ENCODE peak calls at places on chromosomes 5 and 9, in nine cellular contexts. One of them, this sample, is unnamed.

GRCh38 chr9:101485873-101486692 is 47.6 kb upstream of the RNF20 start:
- DNase-seq in dorsolateral prefrontal cortex: peak; percentile 50
- DNase-seq in ovary: peak; percentile 67
- DNase-seq in heart right ventricle: peak; percentile 42
- DNase-seq in psoas muscle: peak; percentile 21
- DNase-seq in fibroblast of villous mesenchyme: peak; percentile 4
- DNase-seq in astrocyte of the spinal cord: peak; percentile 36
- DNase-seq in fibroblast of the aortic adventitia: peak; percentile 21
- DNase-seq in CD8-positive, alpha-beta T cell: no peak
- DNase-seq in this sample: no peak

GRCh38 chr5:159826351-159827222 is 89.7 kb upstream of the ADRA1B start:
- DNase-seq in psoas muscle: peak; percentile 76
- DNase-seq in dorsolateral prefrontal cortex: no peak
- DNase-seq in CD8-positive, alpha-beta T cell: no peak
- DNase-seq in ovary: no peak
- DNase-seq in fibroblast of the aortic adventitia: peak; percentile 76
- DNase-seq in fibroblast of villous mesenchyme: peak; percentile 35
- DNase-seq in astrocyte of the spinal cord: peak; percentile 92
- DNase-seq in heart right ventricle: no peak
- DNase-seq in this sample: peak; percentile 62

GRCh38 chr5:1182633-1183423 is 18.6 kb upstream of the SLC6A19 start:
- DNase-seq in psoas muscle: peak; percentile 4
- DNase-seq in heart right ventricle: no peak
- DNase-seq in CD8-positive, alpha-beta T cell: no peak
- DNase-seq in fibroblast of villous mesenchyme: no peak
- DNase-seq in astrocyte of the spinal cord: no peak
- DNase-seq in ovary: no peak
- DNase-seq in dorsolateral prefrontal cortex: peak; percentile 74
- DNase-seq in fibroblast of the aortic adventitia: no peak
- DNase-seq in this sample: no peak

GRCh38 chr5:140544986-140545385 is 2.5 kb upstream of the EIF4EBP3 start:
- DNase-seq in psoas muscle: no peak
- DNase-seq in astrocyte of the spinal cord: no peak
- DNase-seq in dorsolateral prefrontal cortex: no peak
- DNase-seq in fibroblast of villous mesenchyme: no peak
- DNase-seq in fibroblast of the aortic adventitia: no peak
- DNase-seq in CD8-positive, alpha-beta T cell: no peak
- DNase-seq in heart right ventricle: no peak
- DNase-seq in ovary: no peak
- DNase-seq in this sample: no peak

GRCh38 chr5:140311011-140311467 is 8.1 kb upstream of the PFDN1 start:
- DNase-seq in ovary: no peak
- DNase-seq in CD8-positive, alpha-beta T cell: no peak
- DNase-seq in astrocyte of the spinal cord: peak; percentile 92
- DNase-seq in fibroblast of villous mesenchyme: peak; percentile 95
- DNase-seq in dorsolateral prefrontal cortex: no peak
- DNase-seq in heart right ventricle: no peak
- DNase-seq in fibroblast of the aortic adventitia: peak; percentile 95
- DNase-seq in psoas muscle: no peak
- DNase-seq in this sample: peak; percentile 76

GRCh38 chr5:32454821-32455220 is 10.3 kb upstream of the ZFR start:
- DNase-seq in astrocyte of the spinal cord: no peak
- DNase-seq in heart right ventricle: no peak
- DNase-seq in fibroblast of the aortic adventitia: no peak
- DNase-seq in psoas muscle: no peak
- DNase-seq in CD8-positive, alpha-beta T cell: no peak
- DNase-seq in ovary: no peak
- DNase-seq in dorsolateral prefrontal cortex: no peak
- DNase-seq in fibroblast of villous mesenchyme: no peak
- DNase-seq in this sample: no peak

GRCh38 chr5:172429201-172429940 is 25.0 kb downstream of the SH3PXD2B start:
- DNase-seq in astrocyte of the spinal cord: peak; percentile 54
- DNase-seq in dorsolateral prefrontal cortex: no peak
- DNase-seq in ovary: peak; percentile 62
- DNase-seq in fibroblast of the aortic adventitia: peak; percentile 95
- DNase-seq in psoas muscle: peak; percentile 48
- DNase-seq in heart right ventricle: no peak
- DNase-seq in CD8-positive, alpha-beta T cell: no peak
- DNase-seq in fibroblast of villous mesenchyme: peak; percentile 99
- DNase-seq in this sample: no peak

GRCh38 chr5:103829585-103829984 is 267.0 kb upstream of the NUDT12 start:
- DNase-seq in dorsolateral prefrontal cortex: no peak
- DNase-seq in astrocyte of the spinal cord: no peak
- DNase-seq in ovary: no peak
- DNase-seq in heart right ventricle: no peak
- DNase-seq in fibroblast of the aortic adventitia: no peak
- DNase-seq in fibroblast of villous mesenchyme: no peak
- DNase-seq in psoas muscle: no peak
- DNase-seq in CD8-positive, alpha-beta T cell: no peak
- DNase-seq in this sample: no peak

GRCh38 chr9:114149181-114149580 is 6.2 kb upstream of the COL27A1 start:
- DNase-seq in fibroblast of villous mesenchyme: no peak
- DNase-seq in psoas muscle: no peak
- DNase-seq in fibroblast of the aortic adventitia: no peak
- DNase-seq in heart right ventricle: no peak
- DNase-seq in ovary: no peak
- DNase-seq in astrocyte of the spinal cord: no peak
- DNase-seq in CD8-positive, alpha-beta T cell: no peak
- DNase-seq in dorsolateral prefrontal cortex: no peak
- DNase-seq in this sample: no peak

GRCh38 chr5:36688722-36689121 is 82.3 kb downstream of the SLC1A3 start:
- DNase-seq in heart right ventricle: no peak
- DNase-seq in fibroblast of the aortic adventitia: no peak
- DNase-seq in CD8-positive, alpha-beta T cell: no peak
- DNase-seq in fibroblast of villous mesenchyme: peak; percentile 14
- DNase-seq in psoas muscle: no peak
- DNase-seq in ovary: no peak
- DNase-seq in dorsolateral prefrontal cortex: no peak
- DNase-seq in astrocyte of the spinal cord: no peak
- DNase-seq in this sample: no peak

GRCh38 chr5:133938039-133938821 is 30.2 kb downstream of the C5orf15 start:
- DNase-seq in ovary: no peak
- DNase-seq in astrocyte of the spinal cord: no peak
- DNase-seq in CD8-positive, alpha-beta T cell: no peak
- DNase-seq in fibroblast of villous mesenchyme: peak; percentile 13
- DNase-seq in fibroblast of the aortic adventitia: peak; percentile 21
- DNase-seq in psoas muscle: no peak
- DNase-seq in heart right ventricle: no peak
- DNase-seq in dorsolateral prefrontal cortex: no peak
- DNase-seq in this sample: no peak

GRCh38 chr9:2859776-2860379 is 16.0 kb upstream of the PUM3 start:
- DNase-seq in psoas muscle: peak; percentile 49
- DNase-seq in CD8-positive, alpha-beta T cell: no peak
- DNase-seq in fibroblast of the aortic adventitia: peak; percentile 72
- DNase-seq in astrocyte of the spinal cord: peak; percentile 50
- DNase-seq in heart right ventricle: peak; percentile 39
- DNase-seq in dorsolateral prefrontal cortex: peak; percentile 69
- DNase-seq in fibroblast of villous mesenchyme: peak; percentile 57
- DNase-seq in ovary: peak; percentile 52
- DNase-seq in this sample: no peak

GRCh38 chr5:155539958-155540595 is 526.5 kb downstream of the KIF4B start:
- DNase-seq in fibroblast of the aortic adventitia: no peak
- DNase-seq in astrocyte of the spinal cord: no peak
- DNase-seq in fibroblast of villous mesenchyme: no peak
- DNase-seq in psoas muscle: no peak
- DNase-seq in dorsolateral prefrontal cortex: no peak
- DNase-seq in heart right ventricle: no peak
- DNase-seq in ovary: no peak
- DNase-seq in CD8-positive, alpha-beta T cell: no peak
- DNase-seq in this sample: no peak

GRCh38 chr5:79901631-79902030 is 89.4 kb downstream of the MTX3 start:
- DNase-seq in dorsolateral prefrontal cortex: no peak
- DNase-seq in fibroblast of the aortic adventitia: no peak
- DNase-seq in CD8-positive, alpha-beta T cell: no peak
- DNase-seq in ovary: no peak
- DNase-seq in psoas muscle: no peak
- DNase-seq in fibroblast of villous mesenchyme: no peak
- DNase-seq in heart right ventricle: no peak
- DNase-seq in astrocyte of the spinal cord: no peak
- DNase-seq in this sample: no peak

DNA sequence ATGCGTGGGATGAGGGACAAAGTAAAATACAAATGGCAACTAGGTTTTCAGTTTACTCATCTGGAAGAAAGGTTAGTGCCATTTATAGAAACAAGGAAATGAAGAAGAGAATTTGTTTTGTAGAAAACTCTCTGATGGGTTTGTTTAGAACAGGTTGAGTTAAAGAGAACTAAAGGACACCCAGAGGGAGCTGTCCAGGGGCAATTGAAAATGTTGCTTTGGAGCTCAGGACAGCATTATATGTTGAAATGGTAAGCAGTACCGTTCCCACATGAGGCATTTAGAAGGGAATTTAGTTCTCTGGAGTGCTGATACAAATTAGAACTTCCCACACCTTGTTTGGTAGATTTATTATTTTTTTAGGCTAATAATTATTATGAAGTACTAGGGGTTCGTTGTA is 71.5 kb downstream of the ZNF462 start:
- DNase-seq in psoas muscle: no peak
- DNase-seq in heart right ventricle: no peak
- DNase-seq in dorsolateral prefrontal cortex: no peak
- DNase-seq in astrocyte of the spinal cord: no peak
- DNase-seq in fibroblast of villous mesenchyme: no peak
- DNase-seq in fibroblast of the aortic adventitia: no peak
- DNase-seq in CD8-positive, alpha-beta T cell: no peak
- DNase-seq in ovary: no peak
- DNase-seq in this sample: no peak
- H3K4me3 ChIP-seq in psoas muscle: no peak overlapping the region
- H3K4me3 ChIP-seq in heart right ventricle: no peak overlapping the region
- H3K4me3 ChIP-seq in dorsolateral prefrontal cortex: no peak overlapping the region
- H3K4me3 ChIP-seq in astrocyte of the spinal cord: no peak overlapping the region
- H3K4me3 ChIP-seq in fibroblast of villous mesenchyme: no peak overlapping the region
- H3K4me3 ChIP-seq in fibroblast of the aortic adventitia: no peak overlapping the region
- H3K4me3 ChIP-seq in CD8-positive, alpha-beta T cell: no peak overlapping the region
- H3K4me3 ChIP-seq in ovary: no peak overlapping the region
- H3K4me3 ChIP-seq in this sample: no peak overlapping the region

GRCh38 chr9:714675-715074 is 126.8 kb upstream of the DMRT1 start:
- DNase-seq in dorsolateral prefrontal cortex: no peak
- DNase-seq in psoas muscle: no peak
- DNase-seq in heart right ventricle: no peak
- DNase-seq in CD8-positive, alpha-beta T cell: no peak
- DNase-seq in fibroblast of the aortic adventitia: no peak
- DNase-seq in astrocyte of the spinal cord: no peak
- DNase-seq in fibroblast of villous mesenchyme: no peak
- DNase-seq in ovary: no peak
- DNase-seq in this sample: no peak

GRCh38 chr9:717722-718121 is 123.8 kb upstream of the DMRT1 start:
- DNase-seq in psoas muscle: no peak
- DNase-seq in astrocyte of the spinal cord: no peak
- DNase-seq in ovary: no peak
- DNase-seq in fibroblast of villous mesenchyme: peak; percentile 45
- DNase-seq in fibroblast of the aortic adventitia: no peak
- DNase-seq in dorsolateral prefrontal cortex: no peak
- DNase-seq in CD8-positive, alpha-beta T cell: no peak
- DNase-seq in heart right ventricle: no peak
- DNase-seq in this sample: no peak

GRCh38 chr9:713046-713445 is 128.5 kb upstream of the DMRT1 start:
- DNase-seq in fibroblast of the aortic adventitia: no peak
- DNase-seq in ovary: no peak
- DNase-seq in psoas muscle: no peak
- DNase-seq in fibroblast of villous mesenchyme: no peak
- DNase-seq in astrocyte of the spinal cord: no peak
- DNase-seq in dorsolateral prefrontal cortex: no peak
- DNase-seq in CD8-positive, alpha-beta T cell: no peak
- DNase-seq in heart right ventricle: no peak
- DNase-seq in this sample: no peak

GRCh38 chr9:715743-716400 is 125.6 kb upstream of the DMRT1 start:
- DNase-seq in astrocyte of the spinal cord: peak; percentile 67
- DNase-seq in psoas muscle: no peak
- DNase-seq in ovary: no peak
- DNase-seq in CD8-positive, alpha-beta T cell: no peak
- DNase-seq in fibroblast of villous mesenchyme: no peak
- DNase-seq in dorsolateral prefrontal cortex: no peak
- DNase-seq in heart right ventricle: no peak
- DNase-seq in fibroblast of the aortic adventitia: peak; percentile 37
- DNase-seq in this sample: no peak

GRCh38 chr9:715310-715709 is 126.2 kb upstream of the DMRT1 start:
- DNase-seq in fibroblast of the aortic adventitia: no peak
- DNase-seq in ovary: no peak
- DNase-seq in CD8-positive, alpha-beta T cell: no peak
- DNase-seq in psoas muscle: no peak
- DNase-seq in heart right ventricle: no peak
- DNase-seq in dorsolateral prefrontal cortex: no peak
- DNase-seq in fibroblast of villous mesenchyme: no peak
- DNase-seq in astrocyte of the spinal cord: no peak
- DNase-seq in this sample: no peak
- TF ChIP-seq CTCF in fibroblast of the aortic adventitia: no peak
- TF ChIP-seq CTCF in ovary: no peak
- TF ChIP-seq CTCF in CD8-positive, alpha-beta T cell: no peak
- TF ChIP-seq CTCF in psoas muscle: no peak
- TF ChIP-seq CTCF in heart right ventricle: no peak
- TF ChIP-seq CTCF in dorsolateral prefrontal cortex: no peak
- TF ChIP-seq CTCF in fibroblast of villous mesenchyme: no peak
- TF ChIP-seq CTCF in astrocyte of the spinal cord: no peak
- TF ChIP-seq CTCF in this sample: no peak

GRCh38 chr5:123709422-123709821 is 197.4 kb downstream of the CSNK1G3 start:
- DNase-seq in fibroblast of the aortic adventitia: no peak
- DNase-seq in dorsolateral prefrontal cortex: no peak
- DNase-seq in ovary: no peak
- DNase-seq in fibroblast of villous mesenchyme: no peak
- DNase-seq in heart right ventricle: no peak
- DNase-seq in astrocyte of the spinal cord: no peak
- DNase-seq in CD8-positive, alpha-beta T cell: no peak
- DNase-seq in psoas muscle: no peak
- DNase-seq in this sample: no peak
- H3K4me3 ChIP-seq in fibroblast of the aortic adventitia: no peak overlapping the region
- H3K4me3 ChIP-seq in dorsolateral prefrontal cortex: no peak overlapping the region
- H3K4me3 ChIP-seq in ovary: no peak overlapping the region
- H3K4me3 ChIP-seq in fibroblast of villous mesenchyme: no peak overlapping the region
- H3K4me3 ChIP-seq in heart right ventricle: no peak overlapping the region
- H3K4me3 ChIP-seq in astrocyte of the spinal cord: no peak overlapping the region
- H3K4me3 ChIP-seq in CD8-positive, alpha-beta T cell: no peak overlapping the region
- H3K4me3 ChIP-seq in psoas muscle: no peak overlapping the region
- H3K4me3 ChIP-seq in this sample: no peak overlapping the region

GRCh38 chr5:76580983-76581382 is 42.2 kb downstream of the F2RL2 start:
- DNase-seq in dorsolateral prefrontal cortex: no peak
- DNase-seq in psoas muscle: no peak
- DNase-seq in fibroblast of the aortic adventitia: no peak
- DNase-seq in ovary: no peak
- DNase-seq in heart right ventricle: no peak
- DNase-seq in CD8-positive, alpha-beta T cell: no peak
- DNase-seq in astrocyte of the spinal cord: no peak
- DNase-seq in fibroblast of villous mesenchyme: no peak
- DNase-seq in this sample: no peak

GRCh38 chr5:76582252-76583162 is 40.7 kb downstream of the F2RL2 start:
- DNase-seq in heart right ventricle: no peak
- DNase-seq in psoas muscle: no peak
- DNase-seq in dorsolateral prefrontal cortex: no peak
- DNase-seq in ovary: no peak
- DNase-seq in astrocyte of the spinal cord: peak; percentile 48
- DNase-seq in CD8-positive, alpha-beta T cell: no peak
- DNase-seq in fibroblast of the aortic adventitia: peak; percentile 79
- DNase-seq in fibroblast of villous mesenchyme: no peak
- DNase-seq in this sample: no peak

GRCh38 chr5:76585783-76586217 is 37.4 kb downstream of the F2RL2 start:
- DNase-seq in fibroblast of the aortic adventitia: no peak
- DNase-seq in dorsolateral prefrontal cortex: no peak
- DNase-seq in ovary: no peak
- DNase-seq in psoas muscle: no peak
- DNase-seq in fibroblast of villous mesenchyme: no peak
- DNase-seq in astrocyte of the spinal cord: no peak
- DNase-seq in heart right ventricle: no peak
- DNase-seq in CD8-positive, alpha-beta T cell: no peak
- DNase-seq in this sample: no peak

GRCh38 chr5:76586531-76586930 is 36.7 kb downstream of the F2RL2 start:
- DNase-seq in psoas muscle: no peak
- DNase-seq in astrocyte of the spinal cord: no peak
- DNase-seq in fibroblast of the aortic adventitia: no peak
- DNase-seq in CD8-positive, alpha-beta T cell: no peak
- DNase-seq in dorsolateral prefrontal cortex: no peak
- DNase-seq in heart right ventricle: no peak
- DNase-seq in ovary: no peak
- DNase-seq in fibroblast of villous mesenchyme: no peak
- DNase-seq in this sample: no peak

GRCh38 chr5:76583163-76584047 is 39.8 kb downstream of the F2RL2 start:
- DNase-seq in ovary: no peak
- DNase-seq in dorsolateral prefrontal cortex: no peak
- DNase-seq in fibroblast of the aortic adventitia: peak; percentile 65
- DNase-seq in heart right ventricle: no peak
- DNase-seq in fibroblast of villous mesenchyme: peak; percentile 33
- DNase-seq in astrocyte of the spinal cord: peak; percentile 39
- DNase-seq in psoas muscle: no peak
- DNase-seq in CD8-positive, alpha-beta T cell: no peak
- DNase-seq in this sample: no peak
- TF ChIP-seq CTCF in ovary: no peak
- TF ChIP-seq CTCF in dorsolateral prefrontal cortex: no peak
- TF ChIP-seq CTCF in fibroblast of the aortic adventitia: peak; percentile 65
- TF ChIP-seq CTCF in heart right ventricle: no peak
- TF ChIP-seq CTCF in fibroblast of villous mesenchyme: peak; percentile 40
- TF ChIP-seq CTCF in astrocyte of the spinal cord: peak; percentile 56
- TF ChIP-seq CTCF in psoas muscle: no peak
- TF ChIP-seq CTCF in CD8-positive, alpha-beta T cell: peak; percentile 72
- TF ChIP-seq CTCF in this sample: peak; percentile 58

This sample was measured in retinal pigment epithelial cell.